ENCODE peak calls at places on chromosome 10, in four cellular contexts. O is nephron progenitor cell, S is SK-N-SH, B is transverse colon. T is an unnamed sample.

GRCh38 chr10:133373104-133373624 is at the start of gene ECHS1:
- DNase-seq in O (peak), S (peak), B (peak), T (peak)

GRCh38 chr10:58967551-58968418 is 208.7 kb upstream of the PHYHIPL start:
- DNase-seq in O (peak), S (peak), B (no peak), T (no peak)

GRCh38 chr10:110207805-110208613 is 604 bp downstream of the MXI1 start:
- DNase-seq in O (peak), S (peak), B (peak), T (no peak)

GRCh38 chr10:68192113-68192512 is 39.8 kb downstream of the ATOH7 start:
- DNase-seq in O (no peak), S (no peak), B (no peak), T (no peak)

GRCh38 chr10:50538473-50539398 is 85.0 kb downstream of the SGMS1 start:
- DNase-seq in O (no peak), S (no peak), B (no peak), T (no peak)

GRCh38 chr10:90179696-90180407 is 478.5 kb downstream of the KIF20B start:
- DNase-seq in O (no peak), S (no peak), B (no peak), T (no peak)

GRCh38 chr10:96833220-96834001 is 1.3 kb downstream of the LCOR start:
- DNase-seq in O (no peak), S (peak), B (peak), T (no peak)

GRCh38 chr10:103640436-103641181 is 147.1 kb downstream of the NEURL1 start:
- DNase-seq in O (no peak), S (no peak), B (no peak), T (no peak)

GRCh38 chr10:6399241-6399701 is 180.8 kb downstream of the PRKCQ start:
- DNase-seq in O (no peak), S (no peak), B (no peak), T (no peak)

GRCh38 chr10:4650572-4650971 is 175.4 kb upstream of the AKR1E2 start:
- DNase-seq in O (no peak), S (no peak), B (no peak), T (no peak)

GRCh38 chr10:124685251-124685650 is 58.9 kb downstream of the FAM53B start:
- DNase-seq in O (no peak), S (no peak), B (peak), T (no peak)

GRCh38 chr10:75408911-75409885 is 7.6 kb upstream of the ZNF503 start:
- DNase-seq in O (peak), S (peak), B (peak), T (no peak)

GRCh38 chr10:52720018-52720417 is 52.6 kb downstream of the MBL2 start:
- DNase-seq in O (no peak), S (no peak), B (no peak), T (no peak)

GRCh38 chr10:133258066-133258817 is 18.4 kb downstream of the ADAM8 start:
- DNase-seq in O (no peak), S (no peak), B (peak), T (no peak)

GRCh38 chr10:48839809-48840679 is 99.6 kb downstream of the LRRC18 start:
- DNase-seq in O (no peak), S (no peak), B (no peak), T (no peak)

GRCh38 chr10:88081457-88082054 is 218.1 kb downstream of the PTEN start:
- DNase-seq in O (no peak), S (no peak), B (no peak), T (no peak)

GRCh38 chr10:113329121-113329596 is 223.7 kb upstream of the HABP2 start:
- DNase-seq in O (no peak), S (peak), B (no peak), T (no peak)

GRCh38 chr10:124732931-124733536 is 11.1 kb downstream of the FAM53B start:
- DNase-seq in O (no peak), S (no peak), B (peak), T (no peak)

GRCh38 chr10:12396567-12396966 is 47.2 kb downstream of the CAMK1D start:
- DNase-seq in O (no peak), S (no peak), B (no peak), T (no peak)

GRCh38 chr10:61592581-61592980 is 70.1 kb upstream of the CABCOCO1 start:
- DNase-seq in O (peak), S (no peak), B (no peak), T (no peak)

GRCh38 chr10:4082851-4083250 is 297.8 kb upstream of the KLF6 start:
- DNase-seq in O (no peak), S (no peak), B (no peak), T (no peak)

GRCh38 chr10:19888061-19888660 is 71.9 kb downstream of the PLXDC2 start:
- DNase-seq in O (no peak), S (no peak), B (no peak), T (no peak)

GRCh38 chr10:70557086-70557845 is 45.3 kb downstream of the PRF1 start:
- DNase-seq in O (no peak), S (no peak), B (no peak), T (no peak)

GRCh38 chr10:119022846-119023552 is 6.5 kb upstream of the NANOS1 start:
- DNase-seq in O (no peak), S (peak), B (no peak), T (no peak)

GRCh38 chr10:4262449-4262848 is 477.4 kb upstream of the KLF6 start:
- DNase-seq in O (no peak), S (no peak), B (no peak), T (no peak)

GRCh38 chr10:86365346-86366032 is 1.1 kb downstream of the GRID1 start:
- DNase-seq in O (no peak), S (no peak), B (no peak), T (peak)

GRCh38 chr10:34547695-34548094 is 267.4 kb downstream of the PARD3 start:
- DNase-seq in O (no peak), S (no peak), B (no peak), T (no peak)

GRCh38 chr10:116108106-116108505 is 164.9 kb downstream of the GFRA1 start:
- DNase-seq in O (no peak), S (no peak), B (no peak), T (no peak)

GRCh38 chr10:9147475-9147874 is 1093.0 kb downstream of the GATA3 start:
- DNase-seq in O (no peak), S (no peak), B (no peak), T (no peak)

GRCh38 chr10:75553550-75553949 is 122.1 kb downstream of the LRMDA start:
- DNase-seq in O (no peak), S (no peak), B (no peak), T (no peak)

GRCh38 chr10:120217736-120218135 is 239.3 kb upstream of the PLPP4 start:
- DNase-seq in O (peak), S (no peak), B (no peak), T (no peak)

GRCh38 chr10:120221873-120222485 is 235.0 kb upstream of the PLPP4 start:
- DNase-seq in O (peak), S (peak), B (no peak), T (no peak)
- TF ChIP-seq CTCF in O (peak), S (peak), B (peak), T (no peak)

GRCh38 chr10:117162093-117163021 is 24.3 kb upstream of the VAX1 start:
- DNase-seq in O (no peak), S (no peak), B (no peak), T (no peak)
- TF ChIP-seq CTCF in O (no peak), S (no peak), B (no peak), T (no peak)

GRCh38 chr10:126854726-126855125 is 50.5 kb upstream of the DOCK1 start:
- DNase-seq in O (no peak), S (no peak), B (no peak), T (no peak)

GRCh38 chr10:126851414-126851813 is 53.8 kb upstream of the DOCK1 start:
- DNase-seq in O (no peak), S (no peak), B (no peak), T (no peak)

GRCh38 chr10:126857178-126857806 is 47.9 kb upstream of the DOCK1 start:
- DNase-seq in O (no peak), S (no peak), B (no peak), T (no peak)
- TF ChIP-seq CTCF in O (no peak), S (peak), B (no peak), T (no peak)

GRCh38 chr10:72899545-72899944 is 6.0 kb downstream of the OIT3 start:
- DNase-seq in O (no peak), S (no peak), B (no peak), T (no peak)
- TF ChIP-seq CTCF in O (no peak), S (no peak), B (no peak), T (no peak)

GRCh38 chr10:847868-848267 is 83.6 kb downstream of the LARP4B start:
- DNase-seq in O (no peak), S (no peak), B (no peak), T (no peak)
- TF ChIP-seq CTCF in O (no peak), S (no peak), B (no peak), T (no peak)

GRCh38 chr10:100888957-100889356 is 23.8 kb upstream of the SLF2 start:
- DNase-seq in O (no peak), S (no peak), B (no peak), T (no peak)
- TF ChIP-seq CTCF in O (peak), S (peak), B (peak), T (no peak)

GRCh38 chr10:1369197-1369596 is 313.0 kb downstream of the WDR37 start:
- DNase-seq in O (no peak), S (peak), B (no peak), T (no peak)
- TF ChIP-seq CTCF in O (no peak), S (no peak), B (no peak), T (no peak)

GRCh38 chr10:15084502-15084922 is 4.1 kb downstream of the ACBD7 start:
- DNase-seq in O (no peak), S (no peak), B (peak), T (no peak)

GRCh38 chr10:15088428-15089261 is at the start of gene ACBD7:
- DNase-seq in O (peak), S (peak), B (peak), T (peak)

GRCh38 chr10:15083674-15084501 is 4.7 kb downstream of the ACBD7 start:
- DNase-seq in O (no peak), S (no peak), B (no peak), T (no peak)
- TF ChIP-seq CTCF in O (no peak), S (peak), B (no peak), T (no peak)